ENCODE peak calls at places on chromosomes 1 and 21, in seven cellular contexts. L, M, P, X, B, K and N are unnamed samples.

GRCh38 chr1:37515185-37516034 is 844 bp upstream of the MEAF6 start:
- DNase-seq in L (no peak), M (no peak), P (no peak), X (no peak), B (no peak), K (no peak), N (no peak)

GRCh38 chr1:201356701-201357100 is 20.8 kb downstream of the TNNT2 start:
- DNase-seq in L (no peak), M (no peak), P (peak; percentile 22), X (no peak), B (no peak), K (no peak), N (no peak)

GRCh38 chr1:167221126-167221803 is 579 bp downstream of the POU2F1 start:
- DNase-seq in L (no peak), M (peak; percentile 22), P (no peak), X (no peak), B (no peak), K (peak; percentile 61), N (peak; percentile 79)

GRCh38 chr1:64886877-64887276 is 79.5 kb downstream of the JAK1 start:
- DNase-seq in L (no peak), M (no peak), P (no peak), X (no peak), B (no peak), K (no peak), N (no peak)

GRCh38 chr1:171984850-171985485 is 143.7 kb downstream of the DNM3 start:
- DNase-seq in L (no peak), M (no peak), P (no peak), X (peak; percentile 40), B (no peak), K (no peak), N (no peak)

GRCh38 chr1:206004821-206005220 is 1.6 kb upstream of the RAB7B start:
- DNase-seq in L (no peak), M (no peak), P (no peak), X (peak; percentile 33), B (no peak), K (peak; percentile 11), N (no peak)

GRCh38 chr1:219659682-219660081 is 46.8 kb upstream of the ZC3H11B start:
- DNase-seq in L (no peak), M (no peak), P (no peak), X (peak; percentile 85), B (no peak), K (no peak), N (no peak)

GRCh38 chr1:94335950-94336349 is 82.2 kb upstream of the ABCD3 start:
- DNase-seq in L (peak; percentile 18), M (peak; percentile 77), P (no peak), X (peak; percentile 87), B (peak; percentile 14), K (peak; percentile 81), N (no peak)

GRCh38 chr1:202037706-202038296 is 27.4 kb downstream of the ELF3 start:
- DNase-seq in L (no peak), M (no peak), P (no peak), X (peak; percentile 43), B (no peak), K (no peak), N (no peak)

GRCh38 chr1:46166521-46167462 is 8.1 kb upstream of the TSPAN1 start:
- DNase-seq in L (peak; percentile 74), M (no peak), P (peak; percentile 76), X (no peak), B (no peak), K (peak; percentile 40), N (no peak)

GRCh38 chr1:21539933-21540332 is 30.7 kb downstream of the ALPL start:
- DNase-seq in L (peak; percentile 60), M (no peak), P (no peak), X (peak; percentile 10), B (no peak), K (no peak), N (no peak)

GRCh38 chr1:113811353-113811887 is 856 bp downstream of the RSBN1 start:
- DNase-seq in L (no peak), M (peak; percentile 51), P (no peak), X (peak; percentile 39), B (peak; percentile 18), K (peak; percentile 70), N (no peak)

GRCh38 chr1:84632975-84633427 is 57.3 kb downstream of the SSX2IP start:
- DNase-seq in L (no peak), M (no peak), P (no peak), X (peak; percentile 84), B (no peak), K (peak; percentile 57), N (no peak)

GRCh38 chr1:25017436-25018109 is 87.5 kb upstream of the RUNX3 start:
- DNase-seq in L (no peak), M (no peak), P (no peak), X (peak; percentile 12), B (no peak), K (no peak), N (no peak)

GRCh38 chr21:38979271-38980196 is 173.8 kb downstream of the ETS2 start:
- DNase-seq in L (no peak), M (no peak), P (no peak), X (peak; percentile 29), B (no peak), K (no peak), N (no peak)

DNA sequence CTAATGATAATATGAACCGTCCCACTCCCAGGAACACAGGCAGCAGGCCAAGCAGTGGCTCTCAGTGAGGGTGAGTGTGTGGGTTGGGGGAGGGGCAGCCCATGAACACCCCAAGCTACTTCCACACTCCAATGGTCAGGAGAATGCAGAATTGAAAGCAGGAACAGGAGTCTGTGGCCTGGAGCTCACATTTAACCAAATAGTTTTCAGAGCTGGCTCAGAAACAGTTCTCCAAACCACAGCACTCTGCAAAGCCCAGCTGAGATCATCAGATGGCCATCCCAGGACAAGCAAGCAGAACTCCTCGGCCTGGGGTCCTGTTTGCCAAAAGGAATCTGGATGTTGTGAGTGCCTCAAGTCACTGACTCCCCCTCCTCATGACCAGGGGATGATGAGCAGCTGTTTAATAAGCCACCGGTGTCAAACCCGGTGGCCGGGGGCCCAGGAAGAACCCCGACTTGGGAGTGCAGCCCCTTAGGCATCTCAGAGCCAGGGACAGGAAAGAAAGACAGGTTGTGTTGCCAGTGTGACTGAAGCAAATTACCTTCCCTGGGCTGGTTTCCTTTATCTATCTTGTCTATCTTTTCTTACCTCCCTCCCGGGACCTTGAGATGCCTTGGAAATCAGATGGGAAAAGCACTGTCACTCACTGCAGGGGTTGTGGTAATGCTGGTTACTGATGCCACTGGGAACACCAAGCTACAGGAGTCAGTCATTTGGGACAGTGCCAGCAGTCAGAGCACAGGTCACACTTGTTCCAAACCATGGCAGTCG is 20.4 kb downstream of the DEGS1 start:
- DNase-seq in L (peak; percentile 28), M (peak; percentile 61), P (peak; percentile 74), X (peak; percentile 88), B (no peak), K (peak; percentile 26), N (no peak)
- H3K27ac ChIP-seq in L (no peak overlapping the region), M (no peak overlapping the region), P (peak overlapping the region; percentile 44), X (peak overlapping the region; percentile 1), B (no peak overlapping the region), K (no peak overlapping the region), N (no peak overlapping the region)

GRCh38 chr1:195580988-195581387 is 1027.3 kb downstream of the KCNT2 start:
- DNase-seq in L (no peak), M (no peak), P (no peak), X (no peak), B (no peak), K (no peak), N (no peak)

GRCh38 chr1:195590649-195591048 is 1017.6 kb downstream of the KCNT2 start:
- DNase-seq in L (no peak), M (no peak), P (no peak), X (peak; percentile 43), B (no peak), K (no peak), N (no peak)

GRCh38 chr1:195584870-195585624 is 1023.2 kb downstream of the KCNT2 start:
- DNase-seq in L (no peak), M (no peak), P (no peak), X (peak; percentile 9), B (no peak), K (no peak), N (no peak)
- TF ChIP-seq CTCF in L (no peak), M (no peak), P (no peak), X (no peak), B (no peak), K (no peak), N (no peak)

GRCh38 chr1:164790081-164790480 is 231.1 kb downstream of the PBX1 start:
- DNase-seq in L (no peak), M (no peak), P (no peak), X (no peak), B (no peak), K (no peak), N (no peak)

GRCh38 chr1:164786980-164787833 is 228.2 kb downstream of the PBX1 start:
- DNase-seq in L (peak; percentile 78), M (peak; percentile 88), P (peak; percentile 86), X (peak; percentile 62), B (no peak), K (peak; percentile 85), N (peak; percentile 88)

GRCh38 chr1:164784960-164785359 is 226.0 kb downstream of the PBX1 start:
- DNase-seq in L (no peak), M (no peak), P (no peak), X (no peak), B (no peak), K (no peak), N (no peak)

GRCh38 chr1:164785841-164786534 is 227.0 kb downstream of the PBX1 start:
- DNase-seq in L (no peak), M (no peak), P (no peak), X (peak; percentile 27), B (no peak), K (no peak), N (no peak)

GRCh38 chr1:164787834-164788231 is 228.8 kb downstream of the PBX1 start:
- DNase-seq in L (no peak), M (no peak), P (no peak), X (no peak), B (no peak), K (no peak), N (no peak)
- H3K4me3 ChIP-seq in L (no peak overlapping the region), M (no peak overlapping the region), P (no peak overlapping the region), X (no peak overlapping the region), B (peak overlapping the region; percentile 16), K (no peak overlapping the region), N (no peak overlapping the region)

DNA sequence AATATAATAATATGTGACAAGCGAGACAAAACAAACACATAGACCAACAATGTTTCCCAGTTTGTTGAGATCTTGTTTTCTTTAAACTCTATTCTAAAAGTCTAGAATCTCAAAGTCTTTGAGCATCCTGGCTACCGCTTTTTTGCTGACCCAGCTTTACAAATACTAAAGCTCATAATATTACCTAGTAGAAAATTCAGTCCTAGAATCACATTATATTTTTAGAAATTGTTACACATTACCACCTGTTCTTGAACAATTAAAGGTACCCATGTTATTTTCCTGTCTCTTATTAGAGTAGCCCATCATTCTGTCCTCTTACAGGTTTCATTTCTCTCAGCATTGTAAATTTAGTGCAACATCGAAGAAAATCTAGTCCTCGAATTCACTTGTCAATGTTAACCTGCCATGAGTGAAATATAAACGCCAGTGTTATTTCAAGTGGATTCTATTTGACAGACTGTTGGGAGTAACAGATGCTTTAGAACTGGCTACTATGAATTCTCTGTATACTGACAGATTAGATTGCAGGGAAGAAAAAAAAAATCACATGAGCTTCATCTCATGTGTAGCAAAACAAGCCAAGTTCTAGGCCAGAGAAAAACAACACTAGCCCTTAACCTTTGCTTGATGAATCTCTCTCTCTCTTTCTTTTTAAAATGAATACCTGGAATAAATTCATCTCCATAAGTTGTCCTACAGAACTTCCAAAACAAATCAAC is 851.2 kb upstream of the ADAMTS5 start:
- DNase-seq in L (no peak), M (no peak), P (no peak), X (no peak), B (no peak), K (no peak), N (no peak)
- H3K27ac ChIP-seq in L (peak overlapping the region; percentile 45), M (no peak overlapping the region), P (peak overlapping the region; percentile 73), X (no peak overlapping the region), B (no peak overlapping the region), K (no peak overlapping the region), N (no peak overlapping the region)